ENCODE peak calls at places on chromosome 18, in seven cellular contexts. S, F, Y, C, P, O and A are unnamed samples.

GRCh38 chr18:74234326-74235171 is 57.2 kb downstream of the CYB5A start:
- DNase-seq in Y (peak; percentile 72), S (no peak), C (no peak), P (peak; percentile 50), O (no peak), F (no peak), A (peak; percentile 69)

GRCh38 chr18:3014501-3015202 is 1.7 kb upstream of the LPIN2 start:
- DNase-seq in O (no peak), Y (no peak), S (no peak), P (no peak), C (peak; percentile 27), F (no peak), A (no peak)

GRCh38 chr18:3199942-3200645 is 19.7 kb downstream of the MYOM1 start:
- DNase-seq in S (no peak), P (no peak), C (no peak), F (no peak), Y (no peak), O (no peak), A (no peak)

GRCh38 chr18:28837100-28837499 is 660.2 kb upstream of the CDH2 start:
- DNase-seq in S (no peak), O (no peak), P (no peak), F (no peak), Y (no peak), C (no peak), A (no peak)

GRCh38 chr18:23485386-23485785 is 17.9 kb upstream of the RMC1 start:
- DNase-seq in O (no peak), F (no peak), P (no peak), C (no peak), Y (no peak), S (no peak), A (no peak)

GRCh38 chr18:44579028-44579692 is 101.5 kb upstream of the SETBP1 start:
- DNase-seq in F (no peak), O (peak; percentile 17), S (no peak), Y (peak; percentile 59), C (no peak), P (no peak), A (peak; percentile 63)

GRCh38 chr18:21650301-21650700 is 38.2 kb downstream of the SNRPD1 start:
- DNase-seq in F (no peak), C (no peak), P (no peak), S (no peak), Y (no peak), O (no peak), A (no peak)

GRCh38 chr18:50428531-50429206 is 53.8 kb downstream of the SKA1 start:
- DNase-seq in S (no peak), P (no peak), C (no peak), O (no peak), Y (no peak), F (no peak), A (no peak)

GRCh38 chr18:48819276-48819675 is 131.5 kb downstream of the SMAD7 start:
- DNase-seq in O (no peak), S (peak; percentile 65), F (no peak), C (peak; percentile 0), P (peak; percentile 44), Y (no peak), A (no peak)

DNA sequence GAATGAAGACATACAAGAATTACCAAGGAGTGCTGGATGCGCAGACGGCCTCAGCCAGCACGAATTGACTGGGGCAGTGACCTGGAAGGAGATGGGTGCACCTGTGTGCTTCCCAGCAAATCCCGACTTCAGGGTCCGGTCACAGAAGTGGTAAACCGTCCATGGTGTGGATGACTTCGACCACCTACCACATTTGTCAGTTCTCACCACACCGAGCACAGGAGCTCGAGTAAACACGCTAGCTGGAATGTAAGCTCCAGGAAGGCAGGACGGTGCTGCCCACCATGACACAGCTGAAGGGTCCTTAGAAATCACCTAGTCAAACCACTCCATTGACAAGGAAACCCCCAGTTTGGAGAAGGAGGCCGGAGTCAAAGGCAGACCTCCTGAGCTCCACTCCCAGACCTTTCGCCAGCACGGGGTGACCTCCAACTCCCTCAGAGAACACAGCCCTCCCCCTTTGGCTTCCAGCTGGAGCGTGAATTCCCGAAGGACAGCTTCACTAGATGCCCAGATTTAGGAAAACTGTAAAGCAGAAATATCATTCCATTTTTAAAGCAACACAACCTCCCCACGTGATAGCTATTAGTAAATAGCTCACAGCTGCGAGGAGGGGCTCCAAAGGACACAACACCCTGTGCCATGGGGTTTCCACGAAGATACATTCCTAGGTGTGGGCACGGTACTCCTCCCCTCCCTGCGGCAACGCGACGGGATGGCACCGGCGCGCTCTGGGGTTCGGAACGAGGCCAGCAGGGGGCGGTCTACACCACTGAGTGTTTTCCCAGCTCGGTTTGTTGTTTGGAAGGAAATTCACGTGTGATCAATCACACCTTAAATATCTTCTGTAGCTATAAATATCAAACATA is 34.1 kb upstream of the GNAL start:
- DNase-seq in P (peak; percentile 41), O (peak; percentile 46), F (peak; percentile 17), C (peak; percentile 55), Y (peak; percentile 8), S (no peak), A (peak; percentile 4)
- H3K4me3 ChIP-seq in P (no peak overlapping the region), O (no peak overlapping the region), F (no peak overlapping the region), C (no peak overlapping the region), Y (no peak overlapping the region), S (no peak overlapping the region), A (no peak overlapping the region)

GRCh38 chr18:25866331-25866730 is 224.1 kb downstream of the SS18 start:
- DNase-seq in S (no peak), Y (no peak), O (no peak), C (no peak), F (no peak), P (no peak), A (no peak)

DNA sequence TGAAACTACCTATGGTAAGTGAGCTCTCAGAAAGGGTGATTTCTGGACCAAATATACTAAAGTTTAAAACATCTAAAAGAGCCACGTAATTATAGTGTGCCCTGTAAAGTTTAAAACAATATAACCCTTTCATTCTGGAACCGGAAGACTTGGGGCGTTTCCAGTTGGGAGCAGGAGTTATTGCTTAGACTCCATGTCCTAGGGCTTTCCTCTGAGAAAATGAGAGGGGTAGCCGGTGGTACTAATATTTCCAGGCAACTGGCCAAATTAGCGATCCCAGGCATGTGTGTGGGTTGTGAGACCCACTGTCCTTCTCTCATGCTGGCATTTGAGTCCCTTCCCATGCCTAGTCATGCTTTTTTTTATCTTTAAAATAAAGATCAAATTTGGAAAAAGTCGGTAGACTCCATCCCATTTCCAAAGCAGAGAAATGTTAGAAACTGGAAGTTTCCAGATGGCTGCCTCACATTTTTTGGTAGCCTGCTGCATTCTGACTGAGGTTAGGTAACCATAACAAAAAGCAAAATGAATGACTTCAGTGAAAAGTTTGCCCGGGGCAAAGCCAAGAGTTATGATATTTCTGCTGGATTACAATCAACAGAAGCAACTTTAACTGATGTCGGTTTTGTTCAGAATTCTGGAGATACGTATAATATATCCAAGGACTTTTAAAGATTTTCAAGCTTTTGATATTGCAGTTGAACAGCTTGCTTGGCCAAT is 227.4 kb downstream of the SS18 start:
- DNase-seq in F (no peak), C (no peak), S (no peak), Y (no peak), O (no peak), P (no peak), A (no peak)
- H3K4me3 ChIP-seq in F (no peak overlapping the region), C (no peak overlapping the region), S (no peak overlapping the region), Y (no peak overlapping the region), O (no peak overlapping the region), P (no peak overlapping the region), A (no peak overlapping the region)

GRCh38 chr18:63131944-63132818 is 187.4 kb downstream of the BCL2 start:
- DNase-seq in C (peak; percentile 71), O (no peak), P (peak; percentile 37), F (no peak), S (no peak), Y (no peak), A (no peak)
- H3K4me3 ChIP-seq in C (no peak overlapping the region), O (no peak overlapping the region), P (no peak overlapping the region), F (no peak overlapping the region), S (peak overlapping the region; percentile 32), Y (no peak overlapping the region), A (no peak overlapping the region)

DNA sequence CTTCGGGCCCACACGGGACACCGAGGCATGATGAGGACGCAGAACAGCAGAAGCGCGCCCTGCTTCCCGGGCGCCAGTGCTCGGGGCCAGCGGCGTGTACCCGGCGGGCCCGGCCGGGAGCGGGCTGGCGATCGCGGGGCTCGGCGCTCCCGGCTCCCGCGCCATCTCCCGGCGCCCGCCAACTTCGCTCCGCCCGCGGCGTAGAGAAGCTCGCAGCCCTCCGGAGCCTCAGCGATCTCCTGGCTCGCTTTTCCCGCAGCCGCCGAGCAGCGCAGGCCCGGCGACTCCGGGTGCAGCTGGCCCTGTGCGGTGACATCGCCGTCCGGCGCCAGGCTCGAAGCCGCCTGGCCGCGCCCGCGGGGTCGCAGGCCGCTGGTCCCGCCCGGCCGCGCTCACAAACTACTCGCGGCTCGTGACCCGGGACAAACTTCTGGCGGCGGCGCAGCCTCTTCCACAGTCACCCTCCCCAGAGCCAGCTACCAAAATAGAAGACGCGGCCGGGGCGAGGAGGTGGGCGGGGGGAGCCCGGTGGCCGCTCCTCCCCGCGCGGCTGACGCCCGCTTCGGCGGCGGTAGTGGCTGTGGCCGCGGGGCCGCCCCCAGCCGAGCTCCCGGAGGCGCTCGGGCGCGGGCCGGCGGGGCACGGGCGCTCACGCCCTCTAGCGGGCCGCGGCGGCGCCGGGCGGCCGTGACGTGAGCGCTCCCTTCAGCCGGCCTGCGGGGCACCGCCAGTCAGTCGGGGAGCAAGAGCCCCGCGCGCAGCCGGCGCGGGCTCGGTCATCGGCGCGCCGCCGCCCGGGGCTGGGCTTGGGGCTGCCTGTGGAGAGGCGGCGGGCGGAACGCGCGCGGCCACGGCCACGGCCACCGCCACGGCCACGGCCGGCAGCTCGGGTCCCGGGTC is at the start of gene PTPRM:
- DNase-seq in S (peak; percentile 89), Y (peak; percentile 78), C (peak; percentile 88), O (peak; percentile 84), P (peak; percentile 72), F (no peak), A (peak; percentile 78)
- H3K4me3 ChIP-seq in S (peak within 1 kb of the TSS; percentile 76), Y (peak within 1 kb of the TSS; percentile 84), C (peak within 1 kb of the TSS; percentile 87), O (peak within 1 kb of the TSS; percentile 81), P (peak within 1 kb of the TSS; percentile 69), F (peak within 1 kb of the TSS; percentile 45), A (peak within 1 kb of the TSS; percentile 96)

DNA sequence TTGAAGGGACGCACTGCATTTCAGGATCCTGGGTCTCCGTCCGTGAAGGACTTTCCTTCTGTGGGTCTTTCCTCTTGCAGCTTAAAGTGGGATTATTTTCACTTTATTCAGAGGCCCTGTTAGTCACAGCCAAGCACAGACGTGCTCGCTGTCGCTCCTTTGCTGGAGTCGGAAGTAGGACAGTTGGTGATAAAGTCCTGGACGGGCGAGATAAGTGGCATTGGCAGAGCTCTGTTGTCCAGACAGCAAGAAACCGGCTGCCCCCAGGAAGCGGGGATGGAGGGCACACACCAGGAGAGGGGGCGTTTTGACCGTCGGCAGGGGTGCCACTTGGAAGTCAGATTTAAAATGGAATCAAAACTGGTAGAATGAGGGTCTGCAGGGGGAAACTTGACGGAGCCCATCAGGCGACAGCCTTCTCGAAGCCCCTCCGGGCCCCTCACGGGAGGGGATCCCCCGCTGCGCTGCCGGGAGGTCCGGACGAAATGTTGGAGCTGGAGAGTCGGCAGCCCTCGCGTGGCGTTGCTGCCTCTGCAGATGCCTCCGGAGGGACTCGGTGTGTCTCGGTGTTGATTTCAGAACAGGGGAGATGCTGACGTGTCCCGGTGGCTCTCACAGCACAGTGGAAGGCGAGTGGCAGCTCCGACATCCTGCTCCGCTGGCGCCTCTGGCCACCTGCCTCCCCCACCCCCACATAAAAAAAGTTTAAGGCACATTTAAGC is 124.2 kb downstream of the NFATC1 start:
- DNase-seq in F (no peak), Y (no peak), S (no peak), C (no peak), P (no peak), O (no peak), A (peak; percentile 38)
- H3K4me3 ChIP-seq in F (no peak overlapping the region), Y (no peak overlapping the region), S (no peak overlapping the region), C (no peak overlapping the region), P (no peak overlapping the region), O (no peak overlapping the region), A (no peak overlapping the region)